ENCODE peak calls at places on chromosome X, in five cellular contexts. W is WERI-Rb-1; K is stimulated activated naive CD4-positive, alpha-beta T cell; E is D341Med; C is nucleus accumbens. X is an unnamed sample.

GRCh38 chrX:101462892-101463291 is 22.4 kb upstream of the ARMCX4 start:
- DNase-seq in W (no peak), K (no peak), E (no peak), C (no peak), X (peak)

GRCh38 chrX:49286581-49286980 is 16.9 kb upstream of the GAGE10 start:
- DNase-seq in W (no peak), K (no peak), E (no peak), C (no peak), X (no peak)

GRCh38 chrX:11725631-11726442 is 32.2 kb upstream of the MSL3 start:
- DNase-seq in W (no peak), K (no peak), E (no peak), C (no peak), X (no peak)

GRCh38 chrX:19514791-19515614 is at the start of gene MAP3K15:
- DNase-seq in W (peak), K (no peak), E (peak), C (no peak), X (no peak)

GRCh38 chrX:38375888-38376287 is 23.5 kb downstream of the OTC start:
- DNase-seq in W (peak), K (no peak), E (peak), C (no peak), X (no peak)

GRCh38 chrX:154123241-154124219 is 20.5 kb upstream of the OPN1LW start:
- DNase-seq in W (no peak), K (peak), E (no peak), C (no peak), X (no peak)

GRCh38 chrX:21996872-21997271 is 35.3 kb upstream of the PHEX start:
- DNase-seq in W (no peak), K (no peak), E (no peak), C (no peak), X (no peak)

GRCh38 chrX:18937173-18937572 is 46.7 kb downstream of the PHKA2 start:
- DNase-seq in W (no peak), K (no peak), E (no peak), C (no peak), X (no peak)

GRCh38 chrX:98380106-98380505 is 1496.4 kb downstream of the RPA4 start:
- DNase-seq in W (no peak), K (no peak), E (no peak), C (no peak), X (no peak)

GRCh38 chrX:1451676-1452496 is 823 bp downstream of the ASMTL start:
- DNase-seq in W (peak), K (no peak), E (no peak), C (no peak), X (no peak)

GRCh38 chrX:113512700-113513395 is 672.2 kb upstream of the AMOT start:
- DNase-seq in W (no peak), K (no peak), E (no peak), C (no peak), X (no peak)

GRCh38 chrX:46737041-46737440 is 21.9 kb downstream of the SLC9A7 start:
- DNase-seq in W (no peak), K (no peak), E (no peak), C (no peak), X (no peak)

GRCh38 chrX:68261060-68261672 is 172.1 kb downstream of the OPHN1 start:
- DNase-seq in W (no peak), K (no peak), E (no peak), C (peak), X (no peak)

GRCh38 chrX:108261541-108262218 is 170.1 kb downstream of the ATG4A start:
- DNase-seq in W (no peak), K (no peak), E (no peak), C (no peak), X (no peak)

GRCh38 chrX:38887222-38887621 is 86.0 kb downstream of the MID1IP1 start:
- DNase-seq in W (no peak), K (no peak), E (no peak), C (no peak), X (no peak)

GRCh38 chrX:17472424-17472823 is 97.4 kb downstream of the NHS start:
- DNase-seq in W (no peak), K (no peak), E (no peak), C (no peak), X (no peak)

GRCh38 chrX:46710927-46711623 is 47.8 kb downstream of the SLC9A7 start:
- DNase-seq in W (peak), K (no peak), E (peak), C (no peak), X (peak)

GRCh38 chrX:39854772-39855747 is 242.7 kb downstream of the BCOR start:
- DNase-seq in W (no peak), K (peak), E (no peak), C (no peak), X (no peak)

GRCh38 chrX:104351173-104351769 is 96.5 kb upstream of the ESX1 start:
- DNase-seq in W (no peak), K (no peak), E (no peak), C (no peak), X (no peak)

GRCh38 chrX:13485167-13485566 is 84.2 kb upstream of the EGFL6 start:
- DNase-seq in W (no peak), K (no peak), E (no peak), C (no peak), X (no peak)

GRCh38 chrX:56221101-56221500 is 11.1 kb upstream of the KLF8 start:
- DNase-seq in W (no peak), K (no peak), E (no peak), C (no peak), X (no peak)

GRCh38 chrX:73828080-73828720 is 265.2 kb downstream of the CHIC1 start:
- DNase-seq in W (no peak), K (no peak), E (no peak), C (no peak), X (no peak)

GRCh38 chrX:39896951-39897740 is 200.6 kb downstream of the BCOR start:
- DNase-seq in W (no peak), K (no peak), E (no peak), C (no peak), X (no peak)

GRCh38 chrX:83469551-83469950 is 38.5 kb upstream of the POU3F4 start:
- DNase-seq in W (peak), K (no peak), E (peak), C (no peak), X (no peak)

GRCh38 chrX:153646620-153647373 is at the start of gene DUSP9:
- DNase-seq in W (peak), K (no peak), E (peak), C (no peak), X (no peak)

GRCh38 chrX:50432760-50433377 is 37.8 kb downstream of the DGKK start:
- DNase-seq in W (no peak), K (no peak), E (no peak), C (no peak), X (no peak)

GRCh38 chrX:124274438-124275166 is 57.9 kb upstream of the TEX13D start:
- DNase-seq in W (no peak), K (no peak), E (no peak), C (no peak), X (no peak)

GRCh38 chrX:46279214-46279924 is 265.9 kb downstream of the ZNF674 start:
- DNase-seq in W (no peak), K (no peak), E (no peak), C (no peak), X (peak)

GRCh38 chrX:3678287-3678686 is 35.2 kb downstream of the PRKX start:
- DNase-seq in W (no peak), K (no peak), E (no peak), C (no peak), X (no peak)

GRCh38 chrX:153333821-153334653 is at the start of gene ZNF275:
- DNase-seq in W (peak), K (peak), E (peak), C (peak), X (peak)

GRCh38 chrX:154458954-154459829 is 1.1 kb downstream of the PLXNA3 start:
- DNase-seq in W (peak), K (no peak), E (peak), C (peak), X (no peak)